ENCODE peak calls at places on chromosomes 1 and 21, in four cellular contexts. V, B, I and X are unnamed samples.
A peak's percentile ranks its signal among the peaks of the same experiment; 100 is the strongest.

GRCh38 chr1:112453876-112454275 is 54.9 kb upstream of the WNT2B start:
- DNase-seq in V (no peak), B (no peak), I (no peak), X (no peak)

GRCh38 chr1:14136152-14136763 is 436.3 kb downstream of the PRDM2 start:
- DNase-seq in V (no peak), B (no peak), I (no peak), X (no peak)

GRCh38 chr21:31932470-31932764 is 59.6 kb downstream of the HUNK start:
- DNase-seq in V (no peak), B (no peak), I (no peak), X (no peak)

GRCh38 chr1:69737527-69738176 is 169.9 kb downstream of the LRRC7 start:
- DNase-seq in V (no peak), B (no peak), I (peak; percentile 42), X (no peak)

GRCh38 chr1:194114288-194114687 is 927.9 kb upstream of the B3GALT2 start:
- DNase-seq in V (no peak), B (no peak), I (no peak), X (no peak)

GRCh38 chr1:226633541-226634155 is 85.1 kb downstream of the STUM start:
- DNase-seq in V (no peak), B (peak; percentile 26), I (no peak), X (no peak)

GRCh38 chr1:180522204-180522497 is 19.8 kb upstream of the ACBD6 start:
- DNase-seq in V (no peak), B (no peak), I (no peak), X (no peak)

GRCh38 chr1:170929835-170930554 is 5.3 kb upstream of the MROH9 start:
- DNase-seq in V (no peak), B (no peak), I (peak; percentile 45), X (no peak)

GRCh38 chr1:173554089-173554488 is 48.8 kb downstream of the SLC9C2 start:
- DNase-seq in V (no peak), B (no peak), I (no peak), X (no peak)

GRCh38 chr21:42798106-42798505 is 81.2 kb downstream of the WDR4 start:
- DNase-seq in V (no peak), B (no peak), I (no peak), X (no peak)

GRCh38 chr1:115456441-115456961 is 118.5 kb upstream of the NGF start:
- DNase-seq in V (no peak), B (no peak), I (peak; percentile 3), X (no peak)

GRCh38 chr1:190175320-190175719 is 302.3 kb downstream of the BRINP3 start:
- DNase-seq in V (no peak), B (no peak), I (no peak), X (no peak)

GRCh38 chr1:247173431-247173830 is 1.6 kb upstream of the ZNF124 start:
- DNase-seq in V (no peak), B (no peak), I (no peak), X (no peak)

DNA sequence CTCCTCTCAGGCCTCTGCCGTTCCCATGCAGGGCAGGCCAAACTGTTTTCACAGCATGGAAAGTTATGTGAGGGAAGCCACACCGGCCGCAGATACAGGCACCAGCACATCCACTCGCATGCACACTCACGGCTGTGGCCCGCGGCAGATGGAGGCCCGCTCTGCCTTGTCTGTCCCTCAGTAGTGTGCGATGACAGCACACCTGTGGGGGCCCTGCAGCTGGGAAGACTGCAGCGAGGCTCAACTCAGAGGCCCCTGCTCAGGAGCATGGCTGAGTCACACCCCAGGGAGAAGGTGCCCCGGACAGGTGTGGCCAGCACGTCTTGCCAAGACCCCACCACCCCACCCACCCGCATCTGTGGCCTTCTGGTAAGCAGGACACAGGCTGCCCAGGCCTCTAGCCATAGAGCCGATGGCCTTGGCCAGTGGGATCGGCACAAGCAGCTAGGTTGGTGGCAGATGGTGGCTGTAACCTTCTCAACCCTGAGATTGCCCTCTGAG is 1.3 kb upstream of the UBE2J2 start:
- DNase-seq in V (peak; percentile 53), B (no peak), I (no peak), X (no peak)
- H3K4me3 ChIP-seq in V (no peak overlapping the region), B (no peak overlapping the region), I (peak overlapping the region; percentile 54), X (no peak overlapping the region)

DNA sequence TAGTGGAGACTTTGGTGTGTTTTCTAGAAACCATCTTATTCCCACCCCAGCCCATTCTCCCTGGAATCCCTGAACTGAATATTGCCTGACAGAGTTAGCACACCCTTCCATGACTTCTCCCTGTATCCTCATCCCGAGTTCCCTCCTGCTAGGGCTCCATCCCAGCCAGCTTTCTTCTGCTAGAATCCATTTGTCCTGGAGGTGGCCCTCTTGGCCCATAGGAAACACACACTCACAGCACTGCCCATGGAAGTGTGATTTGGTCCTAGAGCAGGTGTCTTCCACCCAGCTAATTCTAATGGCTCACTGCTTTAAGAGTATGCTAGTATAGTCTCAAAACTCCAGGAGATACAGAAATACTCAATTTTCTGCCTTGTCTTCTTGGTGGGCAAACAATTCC is 4.1 kb downstream of the KRTAP15-1 start:
- DNase-seq in V (no peak), B (no peak), I (no peak), X (no peak)
- TF ChIP-seq CTCF in V (no peak), B (no peak), I (no peak), X (no peak)

GRCh38 chr1:156525856-156526479 is 25.4 kb upstream of the MEF2D start:
- DNase-seq in V (no peak), B (no peak), I (no peak), X (no peak)

GRCh38 chr1:156530006-156530405 is 29.4 kb upstream of the MEF2D start:
- DNase-seq in V (no peak), B (no peak), I (no peak), X (no peak)

GRCh38 chr1:156528875-156529425 is 28.4 kb upstream of the MEF2D start:
- DNase-seq in V (no peak), B (no peak), I (no peak), X (no peak)

GRCh38 chr1:156528231-156528630 is 27.7 kb upstream of the MEF2D start:
- DNase-seq in V (no peak), B (no peak), I (no peak), X (no peak)

GRCh38 chr1:156527584-156527983 is 27.0 kb upstream of the MEF2D start:
- DNase-seq in V (no peak), B (no peak), I (no peak), X (no peak)
- H3K4me3 ChIP-seq in V (no peak overlapping the region), B (no peak overlapping the region), I (no peak overlapping the region), X (no peak overlapping the region)

GRCh38 chr1:153534933-153535663 is 693 bp downstream of the S100A6 start:
- DNase-seq in V (peak; percentile 85), B (peak; percentile 84), I (no peak), X (peak; percentile 72)
- TF ChIP-seq CTCF in V (no peak), B (peak; percentile 9), I (peak; percentile 18), X (no peak)

DNA sequence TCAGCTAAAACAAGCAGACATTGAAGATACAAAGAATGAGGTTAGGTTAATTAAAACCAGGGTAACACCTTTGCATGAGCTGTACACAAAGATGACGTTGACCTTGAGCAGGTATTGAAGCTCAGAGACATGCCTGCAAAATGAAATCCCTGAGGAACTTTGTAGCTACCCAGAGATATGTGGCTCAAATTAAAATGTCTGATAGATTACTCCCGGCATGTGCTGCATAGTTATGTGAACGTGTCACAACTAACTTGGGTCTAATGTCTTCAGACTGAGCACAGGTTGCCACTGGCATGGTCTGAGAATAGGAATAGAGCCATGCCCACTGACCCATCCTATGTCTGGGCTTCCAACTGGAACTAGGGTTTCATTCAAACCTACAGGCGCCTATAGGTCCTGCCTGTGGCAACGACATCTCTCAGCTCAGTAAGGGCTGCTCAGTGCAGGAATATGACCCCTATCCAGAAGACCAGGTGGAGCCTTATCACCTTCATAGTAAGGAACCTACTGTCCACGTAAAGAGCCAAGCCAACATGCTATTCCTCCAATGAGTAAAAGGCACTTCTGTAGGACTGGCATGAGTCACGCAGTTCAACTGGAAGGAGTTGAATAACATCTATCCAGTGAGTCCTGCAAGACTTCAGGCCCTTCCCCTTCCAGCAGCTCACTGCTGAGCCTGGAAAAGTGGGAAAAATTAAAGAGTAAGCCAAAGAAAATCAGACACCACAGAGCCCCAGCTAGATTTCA is 60.7 kb downstream of the PRKAB2 start:
- DNase-seq in V (no peak), B (no peak), I (no peak), X (no peak)
- H3K4me3 ChIP-seq in V (no peak overlapping the region), B (no peak overlapping the region), I (no peak overlapping the region), X (no peak overlapping the region)

GRCh38 chr1:150622219-150622975 is 7.0 kb downstream of the ENSA start:
- DNase-seq in V (no peak), B (no peak), I (no peak), X (no peak)
- TF ChIP-seq CTCF in V (no peak), B (no peak), I (no peak), X (no peak)